ENCODE peak calls at places on chromosome 5, in four cellular contexts. One of them, this sample, is unnamed.

GRCh38 chr5:8683528-8683927 is 814.6 kb downstream of the MTRR start:
- DNase-seq in epithelial cell of esophagus: no peak
- DNase-seq in fibroblast of lung: no peak
- DNase-seq in WTC11: no peak
- DNase-seq in this sample: no peak

GRCh38 chr5:10582512-10582897 is 18.6 kb downstream of the ANKRD33B start:
- DNase-seq in epithelial cell of esophagus: no peak
- DNase-seq in fibroblast of lung: no peak
- DNase-seq in WTC11: no peak
- DNase-seq in this sample: no peak

GRCh38 chr5:34499001-34499734 is 157.0 kb upstream of the RAI14 start:
- DNase-seq in epithelial cell of esophagus: peak; percentile 87
- DNase-seq in fibroblast of lung: peak; percentile 89
- DNase-seq in WTC11: no peak
- DNase-seq in this sample: no peak

GRCh38 chr5:74394924-74395880 is 245.3 kb downstream of the ENC1 start:
- DNase-seq in epithelial cell of esophagus: peak; percentile 96
- DNase-seq in fibroblast of lung: no peak
- DNase-seq in WTC11: peak; percentile 83
- DNase-seq in this sample: peak; percentile 25

GRCh38 chr5:112938286-112938685 is 16.3 kb upstream of the REEP5 start:
- DNase-seq in epithelial cell of esophagus: no peak
- DNase-seq in fibroblast of lung: no peak
- DNase-seq in WTC11: no peak
- DNase-seq in this sample: no peak

GRCh38 chr5:127970081-127970480 is 113.5 kb upstream of the SLC12A2 start:
- DNase-seq in epithelial cell of esophagus: peak; percentile 49
- DNase-seq in fibroblast of lung: no peak
- DNase-seq in WTC11: no peak
- DNase-seq in this sample: no peak

GRCh38 chr5:131790550-131790949 is 6.3 kb downstream of the FNIP1 start:
- DNase-seq in epithelial cell of esophagus: no peak
- DNase-seq in fibroblast of lung: no peak
- DNase-seq in WTC11: no peak
- DNase-seq in this sample: no peak

GRCh38 chr5:1186351-1187233 is 14.8 kb upstream of the SLC6A19 start:
- DNase-seq in epithelial cell of esophagus: no peak
- DNase-seq in fibroblast of lung: no peak
- DNase-seq in WTC11: no peak
- DNase-seq in this sample: no peak

GRCh38 chr5:33969572-33970452 is 14.7 kb downstream of the SLC45A2 start:
- DNase-seq in epithelial cell of esophagus: peak; percentile 50
- DNase-seq in fibroblast of lung: peak; percentile 79
- DNase-seq in WTC11: peak; percentile 16
- DNase-seq in this sample: peak; percentile 13

GRCh38 chr5:132103380-132103951 is 29.9 kb downstream of the CSF2 start:
- DNase-seq in epithelial cell of esophagus: peak; percentile 87
- DNase-seq in fibroblast of lung: peak; percentile 93
- DNase-seq in WTC11: no peak
- DNase-seq in this sample: no peak

GRCh38 chr5:76947064-76947463 is 5.8 kb upstream of the CRHBP start:
- DNase-seq in epithelial cell of esophagus: no peak
- DNase-seq in fibroblast of lung: no peak
- DNase-seq in WTC11: no peak
- DNase-seq in this sample: no peak

GRCh38 chr5:68137451-68138190 is 77.9 kb upstream of the PIK3R1 start:
- DNase-seq in epithelial cell of esophagus: no peak
- DNase-seq in fibroblast of lung: peak; percentile 24
- DNase-seq in WTC11: no peak
- DNase-seq in this sample: no peak

DNA sequence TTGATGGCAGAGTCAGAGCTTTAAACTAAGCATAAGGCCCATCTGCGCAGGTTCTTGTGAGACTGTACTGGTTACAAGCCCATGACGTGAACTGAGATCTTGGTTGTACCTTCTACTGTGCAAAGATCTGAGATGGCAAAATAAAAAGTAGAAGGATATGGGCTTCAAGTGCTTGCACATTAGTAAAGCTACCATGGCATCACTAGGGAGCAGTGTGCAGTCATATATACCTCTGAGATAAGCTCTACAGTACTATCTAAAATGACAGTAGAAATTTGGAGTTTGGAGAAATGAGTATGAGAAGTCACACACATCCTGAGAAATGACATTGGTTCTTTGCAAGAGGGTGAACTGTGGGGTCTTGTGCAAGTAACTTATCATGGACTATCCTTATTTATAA is 408.2 kb upstream of the PRR16 start:
- DNase-seq in epithelial cell of esophagus: peak; percentile 57
- DNase-seq in fibroblast of lung: peak; percentile 90
- DNase-seq in WTC11: no peak
- DNase-seq in this sample: no peak
- TF ChIP-seq CTCF in epithelial cell of esophagus: peak; percentile 49
- TF ChIP-seq CTCF in fibroblast of lung: peak; percentile 64
- TF ChIP-seq CTCF in WTC11: no peak
- TF ChIP-seq CTCF in this sample: no peak

DNA sequence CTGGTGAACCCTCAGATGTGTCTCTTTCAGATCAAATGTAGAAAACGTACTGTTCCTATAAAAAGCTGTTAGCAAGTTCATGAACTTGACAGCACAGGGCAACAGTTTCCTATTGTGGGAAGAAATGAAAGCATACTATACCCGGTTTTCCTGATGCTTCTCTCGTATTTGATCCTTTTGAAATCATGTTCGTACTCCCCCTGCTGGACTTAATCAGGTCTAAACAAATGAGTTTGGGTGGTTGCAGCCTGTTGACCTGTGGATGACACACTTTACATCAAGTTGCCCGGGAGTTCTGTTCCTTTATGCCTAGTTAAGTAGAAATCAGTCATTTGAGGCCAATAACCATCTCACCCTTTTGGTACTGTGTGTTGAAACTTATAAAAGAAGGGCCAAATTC is 1992.3 kb downstream of the MAT2B start:
- DNase-seq in epithelial cell of esophagus: peak; percentile 14
- DNase-seq in fibroblast of lung: peak; percentile 17
- DNase-seq in WTC11: peak; percentile 12
- DNase-seq in this sample: peak; percentile 14
- TF ChIP-seq CTCF in epithelial cell of esophagus: no peak
- TF ChIP-seq CTCF in fibroblast of lung: no peak
- TF ChIP-seq CTCF in WTC11: peak; percentile 23
- TF ChIP-seq CTCF in this sample: peak; percentile 49

DNA sequence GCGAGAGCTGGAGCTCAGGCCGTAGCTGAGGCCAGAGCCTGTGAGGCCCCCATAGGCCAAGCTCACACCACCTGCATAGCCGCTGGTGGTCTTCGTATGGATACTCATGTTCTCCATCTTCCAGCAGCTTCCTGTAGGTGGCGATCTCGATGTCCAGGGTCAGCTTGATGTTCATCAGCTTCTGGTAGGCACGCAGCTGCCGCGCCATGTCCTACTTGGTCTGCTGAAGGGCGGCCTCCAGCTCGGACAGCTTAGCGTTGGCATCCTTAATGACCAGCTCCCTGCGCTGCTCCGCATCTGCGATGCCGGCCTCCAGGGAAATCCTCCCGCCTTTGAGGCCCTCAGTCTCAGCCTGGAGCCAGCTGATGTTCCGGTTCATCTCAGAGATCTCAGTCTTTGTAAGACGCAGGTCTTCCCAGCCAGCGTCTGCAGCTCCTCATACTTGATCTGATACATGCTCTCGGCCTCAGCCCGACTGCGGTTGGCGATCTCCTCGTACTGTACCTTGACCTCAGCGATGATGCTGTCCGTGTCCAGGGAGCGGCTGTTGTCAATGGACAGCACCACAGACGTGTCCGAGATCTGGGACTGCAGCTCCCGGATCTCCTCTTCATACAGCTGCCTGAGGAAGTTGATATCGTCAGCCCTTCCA is 172.1 kb downstream of the PPP2R2B start:
- DNase-seq in epithelial cell of esophagus: no peak
- DNase-seq in fibroblast of lung: no peak
- DNase-seq in WTC11: peak; percentile 66
- DNase-seq in this sample: no peak
- TF ChIP-seq CTCF in epithelial cell of esophagus: no peak
- TF ChIP-seq CTCF in fibroblast of lung: no peak
- TF ChIP-seq CTCF in WTC11: no peak
- TF ChIP-seq CTCF in this sample: no peak

GRCh38 chr5:180790524-180790923 is 12.1 kb downstream of the MGAT1 start:
- DNase-seq in epithelial cell of esophagus: no peak
- DNase-seq in fibroblast of lung: no peak
- DNase-seq in WTC11: no peak
- DNase-seq in this sample: no peak

GRCh38 chr5:180787711-180788431 is 14.7 kb downstream of the MGAT1 start:
- DNase-seq in epithelial cell of esophagus: no peak
- DNase-seq in fibroblast of lung: no peak
- DNase-seq in WTC11: peak; percentile 34
- DNase-seq in this sample: no peak

GRCh38 chr5:180792287-180792964 is 10.2 kb downstream of the MGAT1 start:
- DNase-seq in epithelial cell of esophagus: no peak
- DNase-seq in fibroblast of lung: no peak
- DNase-seq in WTC11: no peak
- DNase-seq in this sample: no peak

GRCh38 chr5:180791611-180792213 is 10.9 kb downstream of the MGAT1 start:
- DNase-seq in epithelial cell of esophagus: no peak
- DNase-seq in fibroblast of lung: no peak
- DNase-seq in WTC11: no peak
- DNase-seq in this sample: no peak

DNA sequence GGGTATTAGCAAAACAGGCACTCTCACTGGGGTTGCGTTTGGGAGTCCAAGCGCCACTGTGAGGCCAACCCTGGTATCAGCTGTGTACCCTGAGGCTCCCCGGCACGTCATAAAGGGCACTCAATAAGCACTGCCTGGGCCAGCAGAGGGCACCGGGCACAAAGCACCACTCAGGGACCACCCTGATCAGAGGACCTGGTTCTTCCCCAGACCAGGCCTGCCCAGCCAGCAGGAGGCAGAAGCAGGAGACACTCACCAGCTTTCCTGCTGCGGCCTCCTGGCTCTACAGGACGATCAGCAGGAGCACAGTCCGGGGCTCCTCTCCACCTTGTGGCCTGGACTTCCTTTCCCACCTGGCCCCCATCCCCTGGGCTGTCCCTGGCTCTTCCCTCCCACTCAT is 12.6 kb downstream of the MGAT1 start:
- DNase-seq in epithelial cell of esophagus: no peak
- DNase-seq in fibroblast of lung: no peak
- DNase-seq in WTC11: peak; percentile 60
- DNase-seq in this sample: peak; percentile 60
- TF ChIP-seq CTCF in epithelial cell of esophagus: no peak
- TF ChIP-seq CTCF in fibroblast of lung: no peak
- TF ChIP-seq CTCF in WTC11: no peak
- TF ChIP-seq CTCF in this sample: no peak

GRCh38 chr5:108919591-108920326 is 172.1 kb downstream of the FER start:
- DNase-seq in epithelial cell of esophagus: no peak
- DNase-seq in fibroblast of lung: peak; percentile 27
- DNase-seq in WTC11: no peak
- DNase-seq in this sample: no peak
- TF ChIP-seq CTCF in epithelial cell of esophagus: no peak
- TF ChIP-seq CTCF in fibroblast of lung: no peak
- TF ChIP-seq CTCF in WTC11: no peak
- TF ChIP-seq CTCF in this sample: no peak

GRCh38 chr5:170296036-170296934 is 1.3 kb downstream of the LCP2 start:
- DNase-seq in epithelial cell of esophagus: no peak
- DNase-seq in fibroblast of lung: no peak
- DNase-seq in WTC11: no peak
- DNase-seq in this sample: no peak
- TF ChIP-seq CTCF in epithelial cell of esophagus: no peak
- TF ChIP-seq CTCF in fibroblast of lung: no peak
- TF ChIP-seq CTCF in WTC11: no peak
- TF ChIP-seq CTCF in this sample: no peak

GRCh38 chr5:141135718-141136266 is 786 bp downstream of the PCDHB5 start:
- DNase-seq in epithelial cell of esophagus: no peak
- DNase-seq in fibroblast of lung: no peak
- DNase-seq in WTC11: no peak
- DNase-seq in this sample: no peak

GRCh38 chr5:141135030-141135717 is at the start of gene PCDHB5:
- DNase-seq in epithelial cell of esophagus: peak; percentile 3
- DNase-seq in fibroblast of lung: peak; percentile 33
- DNase-seq in WTC11: peak; percentile 72
- DNase-seq in this sample: peak; percentile 39
- TF ChIP-seq CTCF in epithelial cell of esophagus: peak; percentile 36
- TF ChIP-seq CTCF in fibroblast of lung: peak; percentile 45
- TF ChIP-seq CTCF in WTC11: peak; percentile 72
- TF ChIP-seq CTCF in this sample: peak; percentile 43